ENCODE peak calls at places on chromosomes 13 and 19, in six cellular contexts. J is stimulated activated CD8-positive, alpha-beta memory T cell treated with anti-CD3 and anti-CD28 coated beads, Interleukin-7, amount 100 ng/mL, for 1 hour; Y is stimulated activated CD4-positive, alpha-beta T cell treated with anti-CD3 and anti-CD28 coated beads, Interleukin-12 subunit alpha, Interleukin-12 subunit beta, amount 100 ng/mL, for 48 hours; D is T follicular helper cell; P is RWPE2; B is tibial artery. R is an unnamed sample.

GRCh38 chr19:38670921-38671398 is 23.5 kb downstream of the ACTN4 start:
- DNase-seq in J (no peak), Y (no peak), D (no peak), P (no peak), B (no peak), R (no peak)

GRCh38 chr13:79530270-79530669 is 49.3 kb downstream of the NDFIP2 start:
- DNase-seq in J (no peak), Y (no peak), D (no peak), P (no peak), B (no peak), R (no peak)

GRCh38 chr19:29001922-29002247 is 211.1 kb downstream of the UQCRFS1 start:
- DNase-seq in J (no peak), Y (no peak), D (no peak), P (no peak), B (no peak), R (no peak)

GRCh38 chr13:46288570-46289259 is 77.0 kb downstream of the LRRC63 start:
- DNase-seq in J (no peak), Y (no peak), D (no peak), P (no peak), B (no peak), R (peak)

GRCh38 chr19:40056505-40056904 is 474 bp upstream of the ZNF780B start:
- DNase-seq in J (no peak), Y (no peak), D (no peak), P (no peak), B (no peak), R (no peak)

GRCh38 chr19:20247016-20247683 is 80.1 kb downstream of the ZNF486 start:
- DNase-seq in J (no peak), Y (peak), D (peak), P (no peak), B (no peak), R (no peak)

GRCh38 chr19:27972291-27973040 is 1240.5 kb downstream of the UQCRFS1 start:
- DNase-seq in J (no peak), Y (no peak), D (no peak), P (no peak), B (no peak), R (peak)

GRCh38 chr13:73683746-73684145 is 450.5 kb downstream of the KLF12 start:
- DNase-seq in J (no peak), Y (no peak), D (no peak), P (no peak), B (no peak), R (peak)

GRCh38 chr13:101639711-101640110 is 187.2 kb downstream of the ITGBL1 start:
- DNase-seq in J (no peak), Y (no peak), D (no peak), P (no peak), B (no peak), R (no peak)

GRCh38 chr13:50375792-50376191 is 360.5 kb downstream of the KCNRG start:
- DNase-seq in J (no peak), Y (no peak), D (no peak), P (no peak), B (no peak), R (no peak)

GRCh38 chr19:37718357-37718756 is 1.2 kb downstream of the ZNF607 start:
- DNase-seq in J (no peak), Y (no peak), D (no peak), P (no peak), B (no peak), R (no peak)

GRCh38 chr19:10553943-10554381 is 10.3 kb downstream of the ATG4D start:
- DNase-seq in J (peak), Y (no peak), D (peak), P (no peak), B (no peak), R (no peak)

GRCh38 chr13:24228852-24229458 is 68.4 kb downstream of the SPATA13 start:
- DNase-seq in J (no peak), Y (no peak), D (peak), P (no peak), B (no peak), R (peak)

GRCh38 chr13:21675095-21676007 is 4.5 kb downstream of the FGF9 start:
- DNase-seq in J (no peak), Y (no peak), D (no peak), P (no peak), B (no peak), R (no peak)

GRCh38 chr13:78247362-78247761 is 328.7 kb upstream of the EDNRB start:
- DNase-seq in J (no peak), Y (no peak), D (no peak), P (no peak), B (no peak), R (peak)

GRCh38 chr19:49165111-49165750 is 7.6 kb downstream of the TRPM4 start:
- DNase-seq in J (no peak), Y (no peak), D (no peak), P (no peak), B (peak), R (no peak)

GRCh38 chr13:91375119-91375729 is 23.2 kb upstream of the GPC5 start:
- DNase-seq in J (no peak), Y (no peak), D (no peak), P (no peak), B (no peak), R (peak)

GRCh38 chr19:48966541-48967345 is 1.6 kb downstream of the FTL start:
- DNase-seq in J (no peak), Y (no peak), D (no peak), P (no peak), B (no peak), R (no peak)

GRCh38 chr19:35347171-35347929 is at the start of gene FFAR1:
- DNase-seq in J (no peak), Y (peak), D (peak), P (no peak), B (peak), R (no peak)

GRCh38 chr13:76043882-76044281 is 407.8 kb downstream of the LMO7 start:
- DNase-seq in J (no peak), Y (no peak), D (no peak), P (no peak), B (no peak), R (peak)

GRCh38 chr19:7540761-7541480 is 5.4 kb downstream of the PNPLA6 start:
- DNase-seq in J (no peak), Y (no peak), D (no peak), P (peak), B (no peak), R (no peak)

GRCh38 chr13:50079278-50080157 is 64.3 kb downstream of the KCNRG start:
- DNase-seq in J (no peak), Y (no peak), D (no peak), P (no peak), B (no peak), R (no peak)

GRCh38 chr13:83827338-83827737 is 54.9 kb downstream of the SLITRK1 start:
- DNase-seq in J (no peak), Y (no peak), D (no peak), P (no peak), B (no peak), R (no peak)

GRCh38 chr13:98026457-98026857 is 73.0 kb downstream of the IPO5 start:
- DNase-seq in J (no peak), Y (no peak), D (no peak), P (no peak), B (no peak), R (no peak)

GRCh38 chr13:112894673-112895481 is 74.1 kb upstream of the MCF2L start:
- DNase-seq in J (no peak), Y (no peak), D (no peak), P (peak), B (no peak), R (no peak)

R was measured in COLO829.